ENCODE peak calls at places on chromosomes 11 and 22, in ten cellular contexts. N, Y, I, G, M, W, T, J, P and V are unnamed samples.

GRCh38 chr11:60925685-60926267 is 1.5 kb downstream of the TMEM132A start:
- DNase-seq in I (peak), W (no peak), Y (peak), G (no peak), M (no peak), J (no peak), N (no peak), P (no peak), T (no peak), V (no peak)

GRCh38 chr11:126718319-126718718 is 282.3 kb downstream of the KIRREL3 start:
- DNase-seq in J (no peak), G (no peak), N (no peak), M (no peak), I (no peak), P (no peak), Y (no peak), T (no peak), W (no peak), V (no peak)

GRCh38 chr22:44578516-44579230 is 80.6 kb upstream of the RTL6 start:
- DNase-seq in N (no peak), P (no peak), M (no peak), Y (no peak), T (no peak), G (no peak), J (no peak), I (peak), W (no peak), V (no peak)

GRCh38 chr22:32723632-32724031 is 77.9 kb upstream of the TIMP3 start:
- DNase-seq in I (peak), W (peak), P (peak), Y (no peak), J (no peak), N (no peak), G (peak), T (no peak), M (no peak), V (peak)

GRCh38 chr11:73931039-73931645 is 19.7 kb upstream of the DNAJB13 start:
- DNase-seq in M (no peak), I (no peak), P (no peak), T (peak), N (no peak), J (peak), Y (no peak), W (no peak), G (peak), V (peak)

GRCh38 chr11:76456571-76456970 is 11.8 kb downstream of the EMSY start:
- DNase-seq in T (no peak), J (no peak), M (no peak), W (no peak), G (no peak), N (no peak), Y (no peak), P (no peak), I (no peak), V (no peak)

GRCh38 chr11:66419825-66420224 is 1.0 kb upstream of the NPAS4 start:
- DNase-seq in W (no peak), I (no peak), M (no peak), T (no peak), G (no peak), N (no peak), J (peak), P (no peak), Y (no peak), V (no peak)

GRCh38 chr11:119368121-119369034 is 13.1 kb downstream of the USP2 start:
- DNase-seq in I (peak), W (peak), J (no peak), Y (peak), T (no peak), M (no peak), N (no peak), P (no peak), G (no peak), V (no peak)